ENCODE peak calls at places on chromosome 12, in six cellular contexts. O, Z, T, D, Q and F are unnamed samples.

GRCh38 chr12:100908501-100908900 is 113.9 kb downstream of the ANO4 start:
- DNase-seq in D (no peak), T (no peak), Q (no peak), Z (no peak), O (no peak), F (no peak)

GRCh38 chr12:48787791-48788521 is 933 bp downstream of the ADCY6 start:
- DNase-seq in D (no peak), Z (no peak), T (no peak), Q (no peak), O (no peak), F (no peak)

GRCh38 chr12:32369202-32369601 is 30.2 kb upstream of the FGD4 start:
- DNase-seq in Z (no peak), D (no peak), Q (no peak), T (no peak), O (no peak), F (no peak)

GRCh38 chr12:4824415-4824814 is 85.3 kb upstream of the KCNA1 start:
- DNase-seq in O (no peak), Q (no peak), Z (no peak), D (no peak), T (no peak), F (no peak)

GRCh38 chr12:90959538-90960139 is 4.7 kb upstream of the CCER1 start:
- DNase-seq in O (peak), T (peak), Z (no peak), D (no peak), Q (no peak), F (peak)

GRCh38 chr12:107344035-107344808 is 250.9 kb upstream of the CRY1 start:
- DNase-seq in Z (no peak), O (peak), T (no peak), D (no peak), Q (peak), F (no peak)

GRCh38 chr12:121184984-121185894 is 24.7 kb upstream of the P2RX4 start:
- DNase-seq in D (no peak), O (no peak), Z (no peak), T (no peak), Q (no peak), F (no peak)

GRCh38 chr12:66831495-66831894 is 152.6 kb upstream of the GRIP1 start:
- DNase-seq in Q (no peak), D (no peak), Z (no peak), T (no peak), O (no peak), F (no peak)

GRCh38 chr12:80412343-80412953 is 31.6 kb upstream of the PTPRQ start:
- DNase-seq in Z (no peak), O (peak), D (no peak), T (peak), Q (peak), F (peak)

GRCh38 chr12:6620137-6620884 is 13.1 kb upstream of the CHD4 start:
- DNase-seq in Z (no peak), T (peak), Q (no peak), O (no peak), D (no peak), F (no peak)

GRCh38 chr12:128076188-128076587 is 190.8 kb upstream of the TMEM132C start:
- DNase-seq in O (no peak), Q (peak), T (no peak), D (no peak), Z (no peak), F (no peak)

GRCh38 chr12:65323025-65323424 is 44.5 kb downstream of the MSRB3 start:
- DNase-seq in Q (no peak), T (no peak), O (no peak), D (no peak), Z (no peak), F (peak)

GRCh38 chr12:41274643-41275042 is 86.5 kb downstream of the PDZRN4 start:
- DNase-seq in Z (no peak), O (no peak), T (no peak), D (no peak), Q (no peak), F (no peak)

GRCh38 chr12:47652491-47653234 is 53.2 kb downstream of the RPAP3 start:
- DNase-seq in Z (no peak), T (peak), D (no peak), O (no peak), Q (no peak), F (peak)

GRCh38 chr12:77001181-77001758 is 64.1 kb downstream of the E2F7 start:
- DNase-seq in O (no peak), Q (no peak), D (no peak), Z (no peak), T (peak), F (no peak)

GRCh38 chr12:80175307-80175930 is 76.1 kb downstream of the OTOGL start:
- DNase-seq in Z (no peak), D (no peak), T (no peak), O (no peak), Q (no peak), F (no peak)

GRCh38 chr12:6450869-6451347 is 934 bp upstream of the TAPBPL start:
- DNase-seq in D (peak), Z (no peak), Q (no peak), O (no peak), T (peak), F (no peak)

GRCh38 chr12:47221256-47222023 is 141.7 kb upstream of the AMIGO2 start:
- DNase-seq in D (no peak), Z (no peak), Q (peak), T (no peak), O (no peak), F (no peak)

GRCh38 chr12:62720661-62721330 is 214.2 kb downstream of the PPM1H start:
- DNase-seq in Q (no peak), T (no peak), D (no peak), Z (peak), O (no peak), F (no peak)

GRCh38 chr12:91109148-91109564 is 2.1 kb downstream of the LUM start:
- DNase-seq in Q (peak), Z (peak), T (peak), O (peak), D (peak), F (peak)

GRCh38 chr12:29171421-29172258 is 22.6 kb downstream of the FAR2 start:
- DNase-seq in Q (no peak), D (no peak), T (no peak), Z (no peak), O (no peak), F (no peak)

GRCh38 chr12:88325076-88325827 is 183.1 kb downstream of the TMTC3 start:
- DNase-seq in Z (no peak), D (no peak), Q (no peak), O (no peak), T (no peak), F (no peak)

GRCh38 chr12:89618113-89618862 is 90.3 kb downstream of the ATP2B1 start:
- DNase-seq in T (no peak), Z (no peak), D (no peak), O (no peak), Q (no peak), F (no peak)

GRCh38 chr12:88391556-88391955 is 188.7 kb downstream of the KITLG start:
- DNase-seq in D (no peak), Z (no peak), Q (no peak), O (peak), T (no peak), F (no peak)

GRCh38 chr12:54201001-54201794 is 12.4 kb upstream of the SMUG1 start:
- DNase-seq in Q (no peak), D (peak), T (peak), Z (peak), O (peak), F (peak)

DNA sequence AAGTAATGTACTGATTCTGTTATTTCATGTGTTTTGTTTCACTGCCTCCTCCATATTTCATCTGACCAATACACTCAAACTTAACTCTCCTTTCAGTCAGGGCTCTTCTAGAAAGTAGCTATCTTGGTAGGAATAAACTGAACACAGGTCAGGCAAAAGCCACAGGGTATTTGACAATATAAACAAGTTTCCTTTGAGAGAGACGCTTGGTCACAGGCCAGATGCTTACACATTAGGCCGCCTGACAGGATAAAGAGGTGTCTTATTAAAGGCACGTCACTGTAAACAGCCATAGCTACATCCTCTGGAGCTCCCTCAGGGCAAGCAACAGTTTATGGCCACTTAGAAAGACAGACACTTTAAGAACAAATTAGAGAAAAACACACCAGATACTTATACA is 607.5 kb downstream of the SLC6A15 start:
- DNase-seq in Z (no peak), D (no peak), T (no peak), O (no peak), Q (no peak), F (no peak)
- TF ChIP-seq POLR2AphosphoS5 in Z (no peak), D (no peak), T (no peak), O (no peak), Q (no peak), F (no peak)

GRCh38 chr12:104740668-104741067 is 217.4 kb downstream of the SLC41A2 start:
- DNase-seq in D (peak), Q (no peak), O (no peak), T (no peak), Z (no peak), F (no peak)
- TF ChIP-seq POLR2AphosphoS5 in D (no peak), Q (no peak), O (no peak), T (no peak), Z (no peak), F (no peak)

GRCh38 chr12:108561852-108562347 is 496 bp upstream of the ISCU start:
- DNase-seq in Q (no peak), O (peak), Z (no peak), T (no peak), D (no peak), F (no peak)

GRCh38 chr12:108564724-108565123 is 2.3 kb downstream of the ISCU start:
- DNase-seq in Q (no peak), O (no peak), D (no peak), Z (no peak), T (no peak), F (no peak)

GRCh38 chr12:108562348-108563134 is at the start of gene ISCU:
- DNase-seq in D (peak), Z (peak), Q (peak), O (peak), T (peak), F (peak)

GRCh38 chr12:108563804-108564151 is 1.4 kb downstream of the ISCU start:
- DNase-seq in D (no peak), Z (no peak), O (no peak), T (no peak), Q (no peak), F (no peak)

DNA sequence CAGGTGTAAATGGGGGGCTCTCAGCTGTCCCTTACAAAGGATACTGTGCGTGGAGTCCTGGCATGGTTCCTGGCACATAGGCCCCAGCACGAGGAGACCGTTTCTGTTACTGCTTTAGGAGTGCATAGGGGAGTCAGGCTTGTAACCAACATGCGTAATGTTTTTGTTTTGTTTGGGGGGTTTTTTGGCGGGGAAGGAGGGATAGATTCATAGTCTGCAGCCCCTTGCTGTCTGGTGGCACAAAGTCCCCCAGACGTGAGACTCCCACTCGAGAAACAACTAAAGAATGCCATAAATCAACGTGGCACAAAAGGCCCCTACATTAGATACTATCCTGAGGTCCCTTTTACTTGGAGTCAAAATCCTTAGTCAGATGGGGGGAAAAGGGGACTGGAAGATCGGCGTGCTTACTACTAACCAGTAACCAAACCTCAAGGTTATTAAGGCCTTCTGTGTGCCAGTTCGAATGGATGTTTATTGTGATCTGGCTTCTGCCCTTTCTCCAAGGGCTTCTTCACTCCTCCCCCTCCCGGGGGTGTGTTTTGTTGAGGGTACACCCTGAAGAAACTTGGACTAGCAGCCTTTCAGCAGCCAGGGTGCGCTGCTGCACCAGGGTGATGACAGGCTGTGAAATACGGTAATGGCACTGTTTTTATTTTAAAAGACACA is 873 bp downstream of the ISCU start:
- DNase-seq in T (peak), Z (peak), Q (peak), O (peak), D (peak), F (peak)
- TF ChIP-seq POLR2AphosphoS5 in T (peak), Z (peak), Q (peak), O (peak), D (peak), F (peak)

GRCh38 chr12:55681142-55682077 is 26.3 kb downstream of the ITGA7 start:
- DNase-seq in O (peak), D (peak), Q (no peak), T (peak), Z (no peak), F (no peak)
- TF ChIP-seq POLR2AphosphoS5 in O (peak), D (peak), Q (no peak), T (peak), Z (no peak), F (no peak)

GRCh38 chr12:57470286-57470969 is 9.2 kb downstream of the ARHGAP9 start:
- DNase-seq in Z (no peak), D (no peak), Q (no peak), O (no peak), T (no peak), F (no peak)
- TF ChIP-seq POLR2AphosphoS5 in Z (no peak), D (no peak), Q (no peak), O (no peak), T (no peak), F (no peak)